ENCODE peak calls at places on chromosomes 16 and 17, in five cellular contexts. N is ELR; C is COR-L47; S is NK-92 treated with Interleukin-12 subunit alpha and Interleukin-12 subunit beta, amount 100 ng/mL, for 24 hours; J is HT-29. O is an unnamed sample.

GRCh38 chr17:57879437-57880085 is 29.7 kb upstream of the MRPS23 start:
- DNase-seq in N (peak; percentile 55), C (no peak), J (peak; percentile 45), S (no peak), O (no peak)

GRCh38 chr16:78896280-78896679 is 704.3 kb downstream of the MAF start:
- DNase-seq in N (no peak), J (no peak), C (no peak), S (no peak), O (no peak)

GRCh38 chr16:55641430-55642056 is 14.2 kb upstream of the SLC6A2 start:
- DNase-seq in C (no peak), N (no peak), S (no peak), J (no peak), O (no peak)

GRCh38 chr16:57411362-57411976 is 6.9 kb downstream of the CCL17 start:
- DNase-seq in J (no peak), C (no peak), N (no peak), S (no peak), O (no peak)

GRCh38 chr16:30903596-30903995 is 7.2 kb downstream of the CTF1 start:
- DNase-seq in J (no peak), N (peak; percentile 54), S (no peak), C (no peak), O (no peak)

GRCh38 chr16:2468142-2468724 is 2.9 kb upstream of the NTN3 start:
- DNase-seq in J (no peak), N (peak; percentile 40), S (no peak), C (peak; percentile 89), O (no peak)

GRCh38 chr17:47203984-47204721 is 5.0 kb upstream of the MYL4 start:
- DNase-seq in N (peak; percentile 63), J (no peak), C (no peak), S (peak; percentile 52), O (no peak)

GRCh38 chr17:62140836-62141235 is 75.8 kb upstream of the MED13 start:
- DNase-seq in S (no peak), N (no peak), J (no peak), C (no peak), O (no peak)

GRCh38 chr17:79325707-79326106 is 251.1 kb downstream of the ENGASE start:
- DNase-seq in C (no peak), N (peak; percentile 17), S (no peak), J (no peak), O (no peak)

GRCh38 chr17:6187836-6188235 is 117.7 kb downstream of the WSCD1 start:
- DNase-seq in C (no peak), J (no peak), S (no peak), N (peak; percentile 15), O (no peak)

GRCh38 chr16:76428858-76429257 is 151.7 kb downstream of the CNTNAP4 start:
- DNase-seq in N (no peak), C (peak; percentile 44), S (peak; percentile 4), J (peak; percentile 4), O (no peak)

GRCh38 chr16:89581045-89581695 is 5.6 kb downstream of the CPNE7 start:
- DNase-seq in J (no peak), C (no peak), N (peak; percentile 100), S (no peak), O (no peak)

GRCh38 chr17:76562734-76563148 is 22.9 kb downstream of the PRCD start:
- DNase-seq in C (no peak), N (peak; percentile 95), S (no peak), J (no peak), O (no peak)

GRCh38 chr16:68985855-68986254 is 119.6 kb upstream of the HAS3 start:
- DNase-seq in N (peak; percentile 72), C (no peak), S (no peak), J (no peak), O (no peak)

GRCh38 chr16:74700206-74701040 is at the start of gene MLKL:
- DNase-seq in C (peak; percentile 32), N (peak; percentile 73), S (peak; percentile 70), J (peak; percentile 74), O (no peak)

GRCh38 chr16:9666834-9667480 is 515.3 kb downstream of the GRIN2A start:
- DNase-seq in N (no peak), C (no peak), S (no peak), J (no peak), O (no peak)

GRCh38 chr16:70706948-70707465 is 21.2 kb upstream of the MTSS2 start:
- DNase-seq in J (peak; percentile 45), N (peak; percentile 96), S (no peak), C (no peak), O (no peak)

GRCh38 chr16:52555572-52555971 is 8.6 kb upstream of the TOX3 start:
- DNase-seq in N (no peak), S (no peak), J (no peak), C (no peak), O (no peak)

GRCh38 chr17:72387487-72387886 is 266.7 kb downstream of the SOX9 start:
- DNase-seq in J (peak; percentile 44), S (no peak), C (no peak), N (peak; percentile 93), O (no peak)

GRCh38 chr16:30535777-30536190 is 1.1 kb upstream of the ZNF747 start:
- DNase-seq in J (peak; percentile 81), C (peak; percentile 82), N (peak; percentile 72), S (peak; percentile 67), O (no peak)

GRCh38 chr16:1911467-1912214 is 6.6 kb downstream of the HS3ST6 start:
- DNase-seq in J (no peak), N (no peak), S (no peak), C (no peak), O (no peak)

GRCh38 chr17:40559016-40559853 is 6.0 kb downstream of the CCR7 start:
- DNase-seq in N (no peak), C (no peak), J (no peak), S (no peak), O (no peak)

GRCh38 chr17:74380086-74380958 is 13.0 kb downstream of the GPR142 start:
- DNase-seq in J (peak; percentile 87), S (no peak), N (no peak), C (no peak), O (no peak)